ENCODE peak calls at places on chromosomes 5 and 9, in four cellular contexts. D is endothelial cell of umbilical vein, E is HepG2, N is K562. U is an unnamed sample.

GRCh38 chr5:3625626-3626025 is 30.0 kb downstream of the IRX1 start:
- DNase-seq in D (no peak), E (no peak), N (no peak), U (no peak)

GRCh38 chr5:142360051-142360498 is 35.3 kb upstream of the SPRY4 start:
- DNase-seq in D (no peak), N (no peak), E (peak), U (no peak)

GRCh38 chr9:33919276-33919897 is 102.4 kb downstream of the UBE2R2 start:
- DNase-seq in N (no peak), D (no peak), E (no peak), U (no peak)

GRCh38 chr9:84258371-84258770 is 82.2 kb downstream of the SLC28A3 start:
- DNase-seq in D (no peak), N (no peak), E (no peak), U (no peak)

GRCh38 chr5:145568581-145568980 is 266.6 kb downstream of the PRELID2 start:
- DNase-seq in E (no peak), N (no peak), D (peak), U (no peak)

GRCh38 chr5:38921174-38921573 is 75.4 kb downstream of the OSMR start:
- DNase-seq in E (no peak), N (no peak), D (peak), U (peak)

GRCh38 chr9:92422611-92423010 is 1.7 kb downstream of the OMD start:
- DNase-seq in D (no peak), E (no peak), N (no peak), U (no peak)

GRCh38 chr5:32160228-32160627 is 13.9 kb downstream of the GOLPH3 start:
- DNase-seq in D (no peak), E (no peak), N (no peak), U (no peak)

GRCh38 chr5:43313854-43314457 is 744 bp upstream of the HMGCS1 start:
- DNase-seq in E (no peak), N (no peak), D (no peak), U (no peak)

GRCh38 chr5:42798284-42799240 is 13.1 kb downstream of the SELENOP start:
- DNase-seq in E (peak), D (no peak), N (no peak), U (no peak)

GRCh38 chr5:128637031-128637430 is 99.0 kb upstream of the FBN2 start:
- DNase-seq in E (no peak), D (no peak), N (no peak), U (no peak)

GRCh38 chr5:980001-980588 is 28.5 kb upstream of the NKD2 start:
- DNase-seq in D (peak), N (no peak), E (peak), U (no peak)

GRCh38 chr9:90773593-90773992 is 28.0 kb upstream of the SYK start:
- DNase-seq in E (no peak), N (no peak), D (no peak), U (peak)

GRCh38 chr9:108290839-108291585 is 564.8 kb downstream of the ACTL7B start:
- DNase-seq in N (no peak), E (no peak), D (no peak), U (no peak)

GRCh38 chr5:94072116-94072515 is 330.7 kb upstream of the POU5F2 start:
- DNase-seq in D (no peak), E (no peak), N (no peak), U (peak)

GRCh38 chr9:114696814-114697544 is 15.0 kb upstream of the TEX48 start:
- DNase-seq in D (no peak), E (no peak), N (no peak), U (no peak)

GRCh38 chr5:117463836-117464235 is 889.2 kb upstream of the SEMA6A start:
- DNase-seq in E (no peak), N (no peak), D (no peak), U (no peak)

GRCh38 chr9:133978226-133979123 is 13.6 kb downstream of the VAV2 start:
- DNase-seq in D (no peak), E (peak), N (no peak), U (no peak)

GRCh38 chr9:87502446-87503232 is 5.0 kb downstream of the DAPK1 start:
- DNase-seq in D (no peak), E (no peak), N (no peak), U (peak)

GRCh38 chr9:137321726-137322361 is 19.8 kb upstream of the NRARP start:
- DNase-seq in D (no peak), N (no peak), E (no peak), U (no peak)

GRCh38 chr5:65861830-65862241 is 64.5 kb upstream of the ERBIN start:
- DNase-seq in E (no peak), N (no peak), D (no peak), U (no peak)

GRCh38 chr9:6197330-6197729 is 18.3 kb upstream of the IL33 start:
- DNase-seq in E (peak), D (peak), N (no peak), U (peak)

GRCh38 chr5:171667341-171668096 is 118.1 kb upstream of the SMIM23 start:
- DNase-seq in E (no peak), N (no peak), D (peak), U (no peak)

GRCh38 chr9:128550770-128551651 is 1.4 kb upstream of the SPTAN1 start:
- DNase-seq in N (no peak), D (peak), E (no peak), U (no peak)

GRCh38 chr9:621199-621860 is 220.2 kb upstream of the DMRT1 start:
- DNase-seq in E (no peak), N (no peak), D (no peak), U (peak)

GRCh38 chr9:71743217-71743705 is 25.1 kb downstream of the CEMIP2 start:
- DNase-seq in N (no peak), D (peak), E (no peak), U (no peak)

GRCh38 chr9:134099123-134099761 is 31.4 kb upstream of the BRD3 start:
- DNase-seq in D (peak), E (peak), N (peak), U (peak)

GRCh38 chr5:126568206-126568755 is 26.7 kb downstream of the ALDH7A1 start:
- DNase-seq in D (no peak), E (no peak), N (no peak), U (no peak)

GRCh38 chr5:69136296-69136695 is 30.7 kb upstream of the CCNB1 start:
- DNase-seq in E (no peak), D (no peak), N (no peak), U (peak)
- TF ChIP-seq MAX in E (no peak), D (no peak), N (no peak), U (no peak)

GRCh38 chr5:87885727-87886126 is 382.9 kb downstream of the TMEM161B start:
- DNase-seq in D (no peak), E (no peak), N (no peak), U (peak)
- TF ChIP-seq CTCF in D (no peak), E (no peak), N (no peak), U (no peak)

DNA sequence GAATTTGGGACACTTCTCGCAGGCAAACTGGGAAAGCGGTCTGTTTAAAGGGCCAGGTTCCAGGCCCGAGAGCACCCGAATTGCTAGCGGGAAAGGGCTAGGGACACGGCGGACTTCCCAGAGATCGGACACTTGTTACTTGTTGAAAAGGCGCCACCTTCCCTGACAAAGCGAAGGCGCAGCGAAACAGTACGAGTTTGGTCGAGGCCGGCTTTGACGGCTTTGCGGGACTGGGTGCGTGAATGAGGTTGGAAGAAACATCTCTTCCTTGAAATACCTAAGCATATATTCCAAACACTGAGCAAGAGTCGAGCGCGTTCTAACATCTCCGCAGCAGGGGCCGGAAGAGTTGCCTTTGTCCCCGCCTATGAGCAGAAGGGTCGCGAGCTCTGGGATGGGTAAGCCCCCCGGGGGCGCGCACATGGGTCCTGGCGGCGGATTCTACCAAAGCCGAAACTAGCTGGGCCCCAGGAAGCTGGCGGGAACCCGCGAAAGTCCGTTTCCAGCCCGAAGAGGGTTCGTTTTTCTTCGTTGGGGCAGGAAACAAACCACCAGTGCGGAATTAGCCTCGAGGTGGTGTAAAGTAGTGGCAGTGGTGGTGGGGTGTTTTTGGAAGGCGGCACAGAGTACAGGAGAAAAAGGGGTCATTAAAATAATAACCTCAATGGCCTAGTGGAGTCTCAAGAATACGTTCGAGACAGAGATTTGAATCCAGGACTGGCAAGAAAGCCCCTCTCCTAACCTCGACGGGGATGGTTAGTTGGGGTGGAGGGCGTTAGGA is 1.5 kb downstream of the GDNF start:
- DNase-seq in E (no peak), D (peak), N (no peak), U (no peak)
- TF ChIP-seq MAX in E (no peak), D (no peak), N (no peak), U (no peak)

GRCh38 chr9:68585034-68585761 is 44.5 kb upstream of the TMEM252 start:
- DNase-seq in D (no peak), N (no peak), E (no peak), U (no peak)
- TF ChIP-seq CTCF in D (no peak), N (no peak), E (no peak), U (no peak)

GRCh38 chr5:178118345-178118744 is 5.0 kb downstream of the N4BP3 start:
- DNase-seq in E (no peak), N (no peak), D (peak), U (peak)
- TF ChIP-seq MAX in E (no peak), N (no peak), D (no peak), U (no peak)